ENCODE peak calls at places on chromosomes 12 and 14, in eight cellular contexts. X is NT2/D1; R is NCI-H2081; L is NCI-H345; Z is HTR-8/SVneo; T is heart left ventricle; N is activated CD8-positive, alpha-beta T cell treated with anti-CD3 and anti-CD28 coated beads, Interleukin-2, amount 10 ng/mL, durations not matched to agents 7 days and 5 days; H is AG10803. P is an unnamed sample.

GRCh38 chr12:92340441-92341332 is 195.0 kb upstream of the BTG1 start:
- DNase-seq in R (no peak), N (no peak), T (no peak), L (no peak), X (no peak), Z (no peak), H (no peak), P (no peak)

GRCh38 chr12:30201301-30202160 is 417.8 kb upstream of the TMTC1 start:
- DNase-seq in R (no peak), N (no peak), H (no peak), T (peak), Z (no peak), L (no peak), X (no peak), P (no peak)

GRCh38 chr12:53870122-53870521 is 68.5 kb upstream of the HOXC13 start:
- DNase-seq in T (no peak), N (no peak), Z (no peak), X (no peak), R (no peak), H (no peak), L (no peak), P (no peak)

GRCh38 chr14:104036250-104036649 is 49.2 kb upstream of the ASPG start:
- DNase-seq in H (no peak), Z (no peak), T (no peak), N (no peak), L (no peak), X (no peak), R (peak), P (no peak)

GRCh38 chr12:122078141-122079037 is at the start of gene MLXIP:
- DNase-seq in Z (peak), H (peak), L (peak), N (peak), R (peak), T (peak), X (peak), P (peak)

GRCh38 chr12:122423258-122424165 is 1.0 kb upstream of the CLIP1 start:
- DNase-seq in N (no peak), Z (no peak), X (peak), H (no peak), T (no peak), R (peak), L (peak), P (no peak)

GRCh38 chr12:52207895-52208294 is 16.1 kb upstream of the KRT80 start:
- DNase-seq in L (peak), Z (no peak), R (peak), N (no peak), X (no peak), T (peak), H (peak), P (peak)

GRCh38 chr12:29164477-29165163 is 15.5 kb downstream of the FAR2 start:
- DNase-seq in H (peak), L (no peak), T (no peak), Z (peak), R (no peak), N (no peak), X (no peak), P (peak)

GRCh38 chr14:72887514-72887913 is 6.4 kb downstream of the DPF3 start:
- DNase-seq in T (no peak), H (no peak), L (no peak), R (no peak), Z (no peak), X (no peak), N (no peak), P (no peak)

P was measured in AG08395.